ENCODE peak calls at places on chromosomes 13 and 19, in eight cellular contexts. A is RWPE2; E is C1 segment of cervical spinal cord; N is T-helper 2 cell; S is posterior vena cava; Q is neural progenitor cell; T is activated CD4-positive, alpha-beta memory T cell treated with anti-CD3 and anti-CD28 coated beads, Interleukin-2, amount 10 ng/mL, durations not matched to agents 7 days and 5 days; L is cardiac septum. G is an unnamed sample.

GRCh38 chr13:32086791-32087441 is 55.3 kb downstream of the FRY start:
- DNase-seq in N (no peak), A (no peak), L (no peak), Q (no peak), E (no peak), T (no peak), S (no peak), G (no peak)

GRCh38 chr19:43504426-43505185 is at the start of gene PHLDB3:
- DNase-seq in T (peak; percentile 61), E (peak; percentile 46), N (peak; percentile 22), L (no peak), S (peak; percentile 86), Q (no peak), A (no peak), G (no peak)

GRCh38 chr19:45423589-45424190 is at the start of gene ERCC1:
- DNase-seq in S (peak; percentile 97), L (peak; percentile 95), A (peak; percentile 100), N (no peak), T (peak; percentile 92), Q (peak; percentile 99), E (peak; percentile 69), G (no peak)

GRCh38 chr19:58196911-58197616 is 14.2 kb downstream of the ZNF274 start:
- DNase-seq in S (no peak), T (no peak), A (no peak), L (no peak), E (no peak), Q (no peak), N (no peak), G (no peak)

GRCh38 chr19:51837145-51837544 is 42.2 kb downstream of the FPR3 start:
- DNase-seq in E (no peak), A (no peak), T (no peak), S (no peak), N (no peak), L (no peak), Q (no peak), G (no peak)

GRCh38 chr19:19185853-19186728 is 5.9 kb downstream of the BORCS8 start:
- DNase-seq in L (no peak), A (no peak), N (peak; percentile 54), Q (peak; percentile 81), S (no peak), T (peak; percentile 69), E (no peak), G (no peak)

GRCh38 chr13:97934590-97934989 is 18.9 kb upstream of the IPO5 start:
- DNase-seq in T (no peak), L (no peak), A (no peak), N (no peak), Q (peak; percentile 28), S (no peak), E (no peak), G (no peak)

GRCh38 chr13:42883771-42884170 is 102.4 kb downstream of the FAM216B start:
- DNase-seq in S (no peak), A (no peak), E (no peak), Q (peak; percentile 32), L (no peak), N (no peak), T (no peak), G (no peak)

GRCh38 chr19:5907216-5907615 is 2.5 kb downstream of the VMAC start:
- DNase-seq in E (no peak), L (no peak), N (no peak), T (no peak), Q (no peak), S (no peak), A (no peak), G (no peak)

GRCh38 chr13:41811588-41812021 is 149.3 kb downstream of the VWA8 start:
- DNase-seq in S (no peak), E (no peak), L (no peak), N (no peak), T (no peak), Q (no peak), A (no peak), G (no peak)

GRCh38 chr19:13670846-13671245 is 93.5 kb upstream of the MRI1 start:
- DNase-seq in A (no peak), T (no peak), N (no peak), S (no peak), E (no peak), L (no peak), Q (no peak), G (no peak)

GRCh38 chr13:81874681-81875661 is 1534.0 kb upstream of the SPRY2 start:
- DNase-seq in Q (peak; percentile 1), E (no peak), N (no peak), A (no peak), S (no peak), L (no peak), T (no peak), G (no peak)

GRCh38 chr13:30759748-30760147 is 24.4 kb downstream of the ALOX5AP start:
- DNase-seq in A (no peak), E (no peak), Q (no peak), L (no peak), N (no peak), T (no peak), S (no peak), G (no peak)

GRCh38 chr19:45717983-45718650 is 12.6 kb downstream of the FBXO46 start:
- DNase-seq in E (no peak), T (no peak), A (no peak), L (no peak), S (no peak), Q (peak; percentile 18), N (no peak), G (no peak)

GRCh38 chr13:110319774-110320509 is 12.9 kb downstream of the COL4A2 start:
- DNase-seq in E (no peak), S (peak; percentile 78), T (no peak), L (no peak), A (no peak), Q (no peak), N (no peak), G (no peak)

GRCh38 chr19:15368798-15369593 is 10.6 kb downstream of the AKAP8 start:
- DNase-seq in Q (no peak), A (no peak), L (no peak), E (no peak), S (peak; percentile 66), N (no peak), T (no peak), G (no peak)

GRCh38 chr13:99980201-99981114 is 1.1 kb upstream of the ZIC2 start:
- DNase-seq in T (peak; percentile 51), Q (peak; percentile 96), L (no peak), E (peak; percentile 45), S (peak; percentile 85), A (no peak), N (peak; percentile 54), G (no peak)

GRCh38 chr13:109494955-109495354 is 291.4 kb downstream of the IRS2 start:
- DNase-seq in E (no peak), Q (no peak), N (no peak), T (no peak), S (no peak), L (no peak), A (no peak), G (no peak)

GRCh38 chr13:36945078-36945477 is 25.0 kb upstream of the SMAD9 start:
- DNase-seq in A (no peak), Q (peak; percentile 41), L (no peak), S (no peak), T (no peak), E (no peak), N (no peak), G (no peak)

GRCh38 chr19:47253467-47253881 is 2.9 kb upstream of the CCDC9 start:
- DNase-seq in T (no peak), E (no peak), Q (no peak), S (no peak), L (no peak), A (no peak), N (no peak), G (no peak)

GRCh38 chr13:50222569-50223332 is 207.5 kb downstream of the KCNRG start:
- DNase-seq in A (no peak), E (no peak), S (peak; percentile 93), L (peak; percentile 78), T (peak; percentile 19), N (no peak), Q (no peak), G (no peak)

GRCh38 chr13:25324100-25324499 is 22.7 kb downstream of the NUP58 start:
- DNase-seq in L (no peak), S (no peak), T (no peak), Q (no peak), E (no peak), A (no peak), N (no peak), G (no peak)

GRCh38 chr13:40261361-40261760 is 405.1 kb downstream of the FOXO1 start:
- DNase-seq in S (no peak), A (no peak), L (no peak), Q (no peak), E (no peak), T (no peak), N (no peak), G (no peak)

GRCh38 chr13:77980592-77980991 is 62.0 kb upstream of the EDNRB start:
- DNase-seq in S (no peak), T (no peak), E (no peak), L (no peak), N (no peak), Q (peak; percentile 4), A (no peak), G (no peak)

GRCh38 chr13:110491869-110492268 is 69.7 kb downstream of the RAB20 start:
- DNase-seq in Q (no peak), L (no peak), A (no peak), T (no peak), E (no peak), S (no peak), N (no peak), G (no peak)

GRCh38 chr19:47005873-47006272 is 13.8 kb upstream of the NPAS1 start:
- DNase-seq in L (no peak), E (no peak), S (no peak), N (no peak), Q (no peak), A (no peak), T (no peak), G (no peak)

GRCh38 chr13:112970552-112971287 is 1.7 kb downstream of the MCF2L start:
- DNase-seq in S (peak; percentile 40), T (no peak), N (no peak), L (peak; percentile 67), A (peak; percentile 23), Q (no peak), E (no peak), G (no peak)

GRCh38 chr19:34678085-34678412 is 571 bp downstream of the ZNF302 start:
- DNase-seq in S (no peak), A (no peak), L (no peak), T (no peak), Q (no peak), N (no peak), E (no peak), G (no peak)

GRCh38 chr13:27607125-27607524 is 13.2 kb downstream of the LNX2 start:
- DNase-seq in S (no peak), T (no peak), N (no peak), L (no peak), Q (no peak), A (no peak), E (no peak), G (no peak)

G was measured in chondrocyte.